ENCODE peak calls at places on chromosome 6, in six cellular contexts. One of them, this sample, is unnamed.

GRCh38 chr6:35611235-35611634 is 77.5 kb downstream of the FKBP5 start:
- DNase-seq in NB4: no peak
- DNase-seq in tibial artery: no peak
- DNase-seq in fibroblast of pulmonary artery: peak; percentile 44
- DNase-seq in endothelial cell: no peak
- DNase-seq in progenitor cell of endocrine pancreas: no peak
- DNase-seq in this sample: no peak

GRCh38 chr6:91366781-91367180 is 779.9 kb upstream of the MAP3K7 start:
- DNase-seq in NB4: no peak
- DNase-seq in tibial artery: no peak
- DNase-seq in fibroblast of pulmonary artery: no peak
- DNase-seq in endothelial cell: no peak
- DNase-seq in progenitor cell of endocrine pancreas: no peak
- DNase-seq in this sample: no peak

GRCh38 chr6:121436966-121437756 is 1.7 kb downstream of the GJA1 start:
- DNase-seq in NB4: peak; percentile 69
- DNase-seq in tibial artery: peak; percentile 61
- DNase-seq in fibroblast of pulmonary artery: peak; percentile 63
- DNase-seq in endothelial cell: peak; percentile 60
- DNase-seq in progenitor cell of endocrine pancreas: peak; percentile 39
- DNase-seq in this sample: peak; percentile 16

GRCh38 chr6:163731215-163732013 is 316.9 kb downstream of the QKI start:
- DNase-seq in NB4: no peak
- DNase-seq in tibial artery: no peak
- DNase-seq in fibroblast of pulmonary artery: no peak
- DNase-seq in endothelial cell: no peak
- DNase-seq in progenitor cell of endocrine pancreas: no peak
- DNase-seq in this sample: no peak

GRCh38 chr6:73739097-73739496 is 43.1 kb downstream of the CD109 start:
- DNase-seq in NB4: peak; percentile 71
- DNase-seq in tibial artery: no peak
- DNase-seq in fibroblast of pulmonary artery: peak; percentile 91
- DNase-seq in endothelial cell: peak; percentile 6
- DNase-seq in progenitor cell of endocrine pancreas: no peak
- DNase-seq in this sample: peak; percentile 38

GRCh38 chr6:47247227-47247797 is 62.4 kb downstream of the TNFRSF21 start:
- DNase-seq in NB4: peak; percentile 75
- DNase-seq in tibial artery: peak; percentile 36
- DNase-seq in fibroblast of pulmonary artery: peak; percentile 31
- DNase-seq in endothelial cell: no peak
- DNase-seq in progenitor cell of endocrine pancreas: no peak
- DNase-seq in this sample: no peak

GRCh38 chr6:169078399-169079145 is 175.1 kb downstream of the THBS2 start:
- DNase-seq in NB4: no peak
- DNase-seq in tibial artery: no peak
- DNase-seq in fibroblast of pulmonary artery: no peak
- DNase-seq in endothelial cell: no peak
- DNase-seq in progenitor cell of endocrine pancreas: no peak
- DNase-seq in this sample: no peak

GRCh38 chr6:112980676-112981075 is 633.5 kb downstream of the RFPL4B start:
- DNase-seq in NB4: no peak
- DNase-seq in tibial artery: no peak
- DNase-seq in fibroblast of pulmonary artery: no peak
- DNase-seq in endothelial cell: no peak
- DNase-seq in progenitor cell of endocrine pancreas: no peak
- DNase-seq in this sample: no peak

GRCh38 chr6:41262401-41262800 is 24.1 kb downstream of the TREM1 start:
- DNase-seq in NB4: no peak
- DNase-seq in tibial artery: no peak
- DNase-seq in fibroblast of pulmonary artery: no peak
- DNase-seq in endothelial cell: no peak
- DNase-seq in progenitor cell of endocrine pancreas: no peak
- DNase-seq in this sample: no peak
- TF ChIP-seq CTCF in NB4: no peak
- TF ChIP-seq CTCF in tibial artery: no peak
- TF ChIP-seq CTCF in fibroblast of pulmonary artery: no peak
- TF ChIP-seq CTCF in endothelial cell: no peak
- TF ChIP-seq CTCF in progenitor cell of endocrine pancreas: no peak
- TF ChIP-seq CTCF in this sample: no peak

GRCh38 chr6:138655828-138656227 is 117.7 kb upstream of the CCDC28A start:
- DNase-seq in NB4: peak; percentile 66
- DNase-seq in tibial artery: peak; percentile 30
- DNase-seq in fibroblast of pulmonary artery: peak; percentile 39
- DNase-seq in endothelial cell: no peak
- DNase-seq in progenitor cell of endocrine pancreas: no peak
- DNase-seq in this sample: no peak
- TF ChIP-seq CTCF in NB4: no peak
- TF ChIP-seq CTCF in tibial artery: no peak
- TF ChIP-seq CTCF in fibroblast of pulmonary artery: no peak
- TF ChIP-seq CTCF in endothelial cell: no peak
- TF ChIP-seq CTCF in progenitor cell of endocrine pancreas: no peak
- TF ChIP-seq CTCF in this sample: no peak

GRCh38 chr6:117311310-117311709 is 46.0 kb downstream of the VGLL2 start:
- DNase-seq in NB4: no peak
- DNase-seq in tibial artery: no peak
- DNase-seq in fibroblast of pulmonary artery: no peak
- DNase-seq in endothelial cell: no peak
- DNase-seq in progenitor cell of endocrine pancreas: no peak
- DNase-seq in this sample: no peak

GRCh38 chr6:117317261-117317660 is 51.9 kb downstream of the VGLL2 start:
- DNase-seq in NB4: peak; percentile 32
- DNase-seq in tibial artery: no peak
- DNase-seq in fibroblast of pulmonary artery: peak; percentile 18
- DNase-seq in endothelial cell: no peak
- DNase-seq in progenitor cell of endocrine pancreas: no peak
- DNase-seq in this sample: no peak
- TF ChIP-seq CTCF in NB4: no peak
- TF ChIP-seq CTCF in tibial artery: no peak
- TF ChIP-seq CTCF in fibroblast of pulmonary artery: peak; percentile 32
- TF ChIP-seq CTCF in endothelial cell: peak; percentile 58
- TF ChIP-seq CTCF in progenitor cell of endocrine pancreas: peak; percentile 65
- TF ChIP-seq CTCF in this sample: no peak

DNA sequence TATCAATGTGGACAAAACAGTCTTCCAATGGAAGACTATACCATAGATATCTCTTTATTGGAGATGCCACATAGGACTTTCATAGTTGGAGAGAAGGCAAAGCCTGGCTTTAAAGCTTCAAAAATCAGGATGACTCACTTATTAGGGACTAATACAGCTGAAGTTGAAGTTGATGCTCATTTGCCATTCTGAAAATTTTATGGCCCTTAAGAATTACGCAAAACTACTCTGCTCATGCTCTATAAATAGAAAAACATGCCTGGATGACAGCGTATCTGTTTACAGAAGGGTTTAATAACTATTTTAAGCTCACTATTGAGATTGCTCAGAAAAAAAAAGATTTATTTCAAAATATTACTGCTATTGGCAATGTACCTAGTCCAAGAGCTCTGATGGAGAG is 155.5 kb upstream of the DST start:
- DNase-seq in NB4: no peak
- DNase-seq in tibial artery: no peak
- DNase-seq in fibroblast of pulmonary artery: peak; percentile 62
- DNase-seq in endothelial cell: no peak
- DNase-seq in progenitor cell of endocrine pancreas: no peak
- DNase-seq in this sample: no peak
- TF ChIP-seq CTCF in NB4: no peak
- TF ChIP-seq CTCF in tibial artery: no peak
- TF ChIP-seq CTCF in fibroblast of pulmonary artery: no peak
- TF ChIP-seq CTCF in endothelial cell: no peak
- TF ChIP-seq CTCF in progenitor cell of endocrine pancreas: no peak
- TF ChIP-seq CTCF in this sample: no peak

GRCh38 chr6:96521625-96522468 is at the start of gene UFL1:
- DNase-seq in NB4: peak; percentile 95
- DNase-seq in tibial artery: peak; percentile 95
- DNase-seq in fibroblast of pulmonary artery: peak; percentile 92
- DNase-seq in endothelial cell: peak; percentile 91
- DNase-seq in progenitor cell of endocrine pancreas: peak; percentile 84
- DNase-seq in this sample: peak; percentile 71
- TF ChIP-seq CTCF in NB4: no peak
- TF ChIP-seq CTCF in tibial artery: no peak
- TF ChIP-seq CTCF in fibroblast of pulmonary artery: no peak
- TF ChIP-seq CTCF in endothelial cell: no peak
- TF ChIP-seq CTCF in progenitor cell of endocrine pancreas: no peak
- TF ChIP-seq CTCF in this sample: no peak

GRCh38 chr6:109082178-109082577 is 12.5 kb downstream of the SESN1 start:
- DNase-seq in NB4: peak; percentile 55
- DNase-seq in tibial artery: no peak
- DNase-seq in fibroblast of pulmonary artery: peak; percentile 41
- DNase-seq in endothelial cell: no peak
- DNase-seq in progenitor cell of endocrine pancreas: no peak
- DNase-seq in this sample: no peak
- TF ChIP-seq CTCF in NB4: no peak
- TF ChIP-seq CTCF in tibial artery: no peak
- TF ChIP-seq CTCF in fibroblast of pulmonary artery: no peak
- TF ChIP-seq CTCF in endothelial cell: no peak
- TF ChIP-seq CTCF in progenitor cell of endocrine pancreas: no peak
- TF ChIP-seq CTCF in this sample: no peak

GRCh38 chr6:128073389-128073788 is 172.5 kb upstream of the THEMIS start:
- DNase-seq in NB4: no peak
- DNase-seq in tibial artery: no peak
- DNase-seq in fibroblast of pulmonary artery: no peak
- DNase-seq in endothelial cell: no peak
- DNase-seq in progenitor cell of endocrine pancreas: no peak
- DNase-seq in this sample: no peak

GRCh38 chr6:128068110-128068460 is 167.2 kb upstream of the THEMIS start:
- DNase-seq in NB4: no peak
- DNase-seq in tibial artery: no peak
- DNase-seq in fibroblast of pulmonary artery: no peak
- DNase-seq in endothelial cell: no peak
- DNase-seq in progenitor cell of endocrine pancreas: no peak
- DNase-seq in this sample: no peak

GRCh38 chr6:128069180-128069579 is 168.3 kb upstream of the THEMIS start:
- DNase-seq in NB4: no peak
- DNase-seq in tibial artery: no peak
- DNase-seq in fibroblast of pulmonary artery: peak; percentile 64
- DNase-seq in endothelial cell: no peak
- DNase-seq in progenitor cell of endocrine pancreas: no peak
- DNase-seq in this sample: peak; percentile 2

GRCh38 chr6:128070406-128070805 is 169.5 kb upstream of the THEMIS start:
- DNase-seq in NB4: no peak
- DNase-seq in tibial artery: no peak
- DNase-seq in fibroblast of pulmonary artery: peak; percentile 30
- DNase-seq in endothelial cell: no peak
- DNase-seq in progenitor cell of endocrine pancreas: no peak
- DNase-seq in this sample: no peak

GRCh38 chr6:128071212-128071611 is 170.4 kb upstream of the THEMIS start:
- DNase-seq in NB4: no peak
- DNase-seq in tibial artery: no peak
- DNase-seq in fibroblast of pulmonary artery: no peak
- DNase-seq in endothelial cell: no peak
- DNase-seq in progenitor cell of endocrine pancreas: no peak
- DNase-seq in this sample: no peak
- TF ChIP-seq CTCF in NB4: no peak
- TF ChIP-seq CTCF in tibial artery: no peak
- TF ChIP-seq CTCF in fibroblast of pulmonary artery: no peak
- TF ChIP-seq CTCF in endothelial cell: no peak
- TF ChIP-seq CTCF in progenitor cell of endocrine pancreas: no peak
- TF ChIP-seq CTCF in this sample: no peak

GRCh38 chr6:106089981-106090380 is 3.8 kb downstream of the PRDM1 start:
- DNase-seq in NB4: peak; percentile 71
- DNase-seq in tibial artery: no peak
- DNase-seq in fibroblast of pulmonary artery: peak; percentile 38
- DNase-seq in endothelial cell: no peak
- DNase-seq in progenitor cell of endocrine pancreas: no peak
- DNase-seq in this sample: no peak
- TF ChIP-seq CTCF in NB4: no peak
- TF ChIP-seq CTCF in tibial artery: no peak
- TF ChIP-seq CTCF in fibroblast of pulmonary artery: no peak
- TF ChIP-seq CTCF in endothelial cell: no peak
- TF ChIP-seq CTCF in progenitor cell of endocrine pancreas: no peak
- TF ChIP-seq CTCF in this sample: peak; percentile 35

GRCh38 chr6:28220164-28221133 is 4.6 kb upstream of the ZSCAN9 start:
- DNase-seq in NB4: peak; percentile 39
- DNase-seq in tibial artery: no peak
- DNase-seq in fibroblast of pulmonary artery: no peak
- DNase-seq in endothelial cell: no peak
- DNase-seq in progenitor cell of endocrine pancreas: no peak
- DNase-seq in this sample: no peak
- TF ChIP-seq CTCF in NB4: no peak
- TF ChIP-seq CTCF in tibial artery: no peak
- TF ChIP-seq CTCF in fibroblast of pulmonary artery: no peak
- TF ChIP-seq CTCF in endothelial cell: no peak
- TF ChIP-seq CTCF in progenitor cell of endocrine pancreas: no peak
- TF ChIP-seq CTCF in this sample: no peak

GRCh38 chr6:125888989-125889656 is 67.4 kb upstream of the HINT3 start:
- DNase-seq in NB4: peak; percentile 62
- DNase-seq in tibial artery: no peak
- DNase-seq in fibroblast of pulmonary artery: peak; percentile 60
- DNase-seq in endothelial cell: peak; percentile 31
- DNase-seq in progenitor cell of endocrine pancreas: no peak
- DNase-seq in this sample: no peak
- TF ChIP-seq CTCF in NB4: peak; percentile 65
- TF ChIP-seq CTCF in tibial artery: no peak
- TF ChIP-seq CTCF in fibroblast of pulmonary artery: peak; percentile 57
- TF ChIP-seq CTCF in endothelial cell: peak; percentile 76
- TF ChIP-seq CTCF in progenitor cell of endocrine pancreas: peak; percentile 47
- TF ChIP-seq CTCF in this sample: peak; percentile 42

This sample was measured in AG09319.